ENCODE peak calls at places on chromosome 3, in eight cellular contexts. I is EH, S is iPS DF 6.9, Z is RWPE1, R is neuronal stem cell, J is NCI-H1105, G is GF-D8, N is HFF-Myc. F is an unnamed sample.

GRCh38 chr3:4897765-4898453 is 81.3 kb upstream of the BHLHE40 start:
- DNase-seq in I (no peak), R (no peak), J (no peak), G (no peak), Z (no peak), N (no peak), S (no peak), F (peak; percentile 68)

GRCh38 chr3:158765518-158766205 is 33.4 kb upstream of the RARRES1 start:
- DNase-seq in S (no peak), I (peak; percentile 53), Z (no peak), G (no peak), R (no peak), J (no peak), N (no peak), F (no peak)

GRCh38 chr3:59559721-59560514 is 510.1 kb upstream of the CFAP20DC start:
- DNase-seq in J (no peak), S (no peak), R (no peak), G (no peak), I (peak; percentile 97), N (peak; percentile 49), Z (peak; percentile 92), F (peak; percentile 96)

GRCh38 chr3:149507491-149508324 is 33.2 kb downstream of the TM4SF4 start:
- DNase-seq in J (no peak), I (peak; percentile 63), S (no peak), N (no peak), G (peak; percentile 49), R (no peak), Z (no peak), F (peak; percentile 51)

GRCh38 chr3:12750658-12751071 is 8.4 kb downstream of the TMEM40 start:
- DNase-seq in S (no peak), J (no peak), Z (no peak), R (no peak), N (peak; percentile 76), I (peak; percentile 97), G (no peak), F (peak; percentile 92)

GRCh38 chr3:64761729-64762432 is 74.1 kb upstream of the ADAMTS9 start:
- DNase-seq in R (no peak), I (no peak), J (no peak), Z (no peak), S (no peak), G (no peak), N (no peak), F (no peak)

GRCh38 chr3:67647390-67647878 is 7.0 kb downstream of the SUCLG2 start:
- DNase-seq in Z (peak; percentile 77), I (peak; percentile 99), S (no peak), J (no peak), R (no peak), N (peak; percentile 74), G (no peak), F (peak; percentile 97)

GRCh38 chr3:152402698-152403456 is 134.1 kb downstream of the MBNL1 start:
- DNase-seq in S (no peak), J (no peak), N (no peak), R (no peak), Z (no peak), G (no peak), I (peak; percentile 32), F (no peak)

GRCh38 chr3:71099997-71100719 is 483.4 kb downstream of the FOXP1 start:
- DNase-seq in J (no peak), Z (no peak), R (no peak), S (no peak), N (no peak), I (no peak), G (no peak), F (peak; percentile 27)

GRCh38 chr3:45646051-45646585 is 43.1 kb upstream of the SACM1L start:
- DNase-seq in J (no peak), G (peak; percentile 81), R (no peak), S (no peak), I (no peak), Z (no peak), N (no peak), F (no peak)

GRCh38 chr3:58025406-58025805 is 17.2 kb downstream of the FLNB start:
- DNase-seq in N (no peak), I (no peak), J (no peak), Z (no peak), R (no peak), S (no peak), G (no peak), F (no peak)

GRCh38 chr3:83946045-83946444 is 1012.7 kb upstream of the CADM2 start:
- DNase-seq in J (peak; percentile 6), Z (no peak), I (no peak), S (no peak), G (no peak), N (no peak), R (no peak), F (no peak)

GRCh38 chr3:48416091-48416505 is 13.8 kb downstream of the PLXNB1 start:
- DNase-seq in Z (no peak), I (no peak), S (no peak), J (no peak), R (no peak), G (no peak), N (no peak), F (no peak)